ENCODE peak calls at places on chromosomes 11 and 22, in seven cellular contexts. V, A, H, P, Z, K and Y are unnamed samples.

GRCh38 chr11:27563201-27563600 is 56.6 kb upstream of the LIN7C start:
- DNase-seq in P (no peak), V (no peak), A (no peak), Z (no peak), H (no peak), K (no peak), Y (no peak)

GRCh38 chr11:114892381-114893197 is 214.3 kb downstream of the NXPE2 start:
- DNase-seq in V (no peak), P (no peak), H (no peak), Z (peak; percentile 1), K (peak; percentile 15), A (no peak), Y (no peak)

GRCh38 chr11:99275521-99275920 is 254.8 kb downstream of the CNTN5 start:
- DNase-seq in V (no peak), P (no peak), Z (no peak), A (no peak), H (no peak), K (no peak), Y (no peak)

GRCh38 chr22:21621891-21622623 is 7.8 kb downstream of the YDJC start:
- DNase-seq in A (no peak), V (no peak), P (no peak), Z (no peak), K (no peak), H (no peak), Y (no peak)

GRCh38 chr11:18394928-18395734 is 768 bp downstream of the LDHA start:
- DNase-seq in H (no peak), K (peak; percentile 48), P (peak; percentile 5), V (peak; percentile 14), A (no peak), Z (peak; percentile 26), Y (no peak)

GRCh38 chr11:65565624-65566453 is 4.4 kb upstream of the ZNRD2 start:
- DNase-seq in A (no peak), K (no peak), P (peak; percentile 69), Z (no peak), H (no peak), V (no peak), Y (no peak)

GRCh38 chr11:86515297-86516094 is 140.8 kb downstream of the CCDC81 start:
- DNase-seq in Z (no peak), A (peak; percentile 65), K (no peak), H (no peak), V (no peak), P (no peak), Y (no peak)

GRCh38 chr22:27752771-27753170 is 48.8 kb downstream of the MN1 start:
- DNase-seq in A (no peak), H (no peak), Z (no peak), P (no peak), V (peak; percentile 65), K (no peak), Y (no peak)

GRCh38 chr22:29030618-29031235 is 30.9 kb downstream of the C22orf31 start:
- DNase-seq in K (peak; percentile 88), Z (no peak), A (peak; percentile 1), V (peak; percentile 83), H (no peak), P (no peak), Y (no peak)

GRCh38 chr11:80186687-80187086 is 745.9 kb upstream of the TENM4 start:
- DNase-seq in H (no peak), K (no peak), V (no peak), P (no peak), A (no peak), Z (no peak), Y (no peak)

GRCh38 chr11:21427750-21428149 is 758.4 kb downstream of the NELL1 start:
- DNase-seq in A (no peak), P (no peak), V (no peak), Z (no peak), K (no peak), H (no peak), Y (no peak)

GRCh38 chr22:48905206-48905975 is 922.3 kb downstream of the BRD1 start:
- DNase-seq in K (no peak), H (no peak), A (no peak), Z (no peak), P (no peak), V (no peak), Y (no peak)

GRCh38 chr22:23503142-23503541 is 76.9 kb downstream of the IGLL1 start:
- DNase-seq in A (no peak), P (no peak), H (no peak), K (no peak), Z (no peak), V (no peak), Y (no peak)

GRCh38 chr22:49838771-49839717 is 11.4 kb upstream of the BRD1 start:
- DNase-seq in P (peak; percentile 93), Z (peak; percentile 83), K (peak; percentile 50), A (no peak), H (peak; percentile 80), V (no peak), Y (peak; percentile 86)

GRCh38 chr11:65182258-65183170 is 786 bp downstream of the CAPN1 start:
- DNase-seq in Z (no peak), P (no peak), A (no peak), V (no peak), H (no peak), K (peak; percentile 66), Y (no peak)

GRCh38 chr11:2177081-2177480 is 5.5 kb upstream of the TH start:
- DNase-seq in K (no peak), H (no peak), A (no peak), V (no peak), Z (no peak), P (no peak), Y (no peak)

GRCh38 chr11:121048464-121049233 is 24.7 kb downstream of the TBCEL start:
- DNase-seq in K (no peak), A (no peak), V (no peak), H (no peak), Z (no peak), P (no peak), Y (no peak)